ENCODE peak calls at places on chromosomes 2 and 18, in eight cellular contexts. R is amniotic epithelial cell; S is activated T-helper 1 cell treated with anti-CD3 and anti-CD28 coated beads, Interleukin-2, amount 50 U/mL, for 16 hours; N is neural crest cell; I is ELR; M is iris pigment epithelial cell; L is HTR-8/SVneo; C is Kasumi-1. F is an unnamed sample.

GRCh38 chr2:164178835-164179470 is 442.3 kb downstream of the GRB14 start:
- DNase-seq in R (peak; percentile 4), S (no peak), N (no peak), I (peak; percentile 37), M (peak; percentile 20), L (peak; percentile 2), C (no peak), F (no peak)

GRCh38 chr2:225318440-225318839 is 81.1 kb upstream of the NYAP2 start:
- DNase-seq in R (no peak), S (no peak), N (no peak), I (no peak), M (no peak), L (no peak), C (no peak), F (no peak)

GRCh38 chr2:7692657-7693161 is 775.5 kb downstream of the RNF144A start:
- DNase-seq in R (peak; percentile 97), S (no peak), N (no peak), I (peak; percentile 37), M (peak; percentile 7), L (no peak), C (no peak), F (peak; percentile 32)

GRCh38 chr18:58314284-58314683 is 270.3 kb downstream of the NEDD4L start:
- DNase-seq in R (peak; percentile 93), S (no peak), N (no peak), I (peak; percentile 96), M (peak; percentile 91), L (peak; percentile 71), C (peak; percentile 35), F (peak; percentile 86)

GRCh38 chr2:205187731-205188130 is 494.6 kb upstream of the NRP2 start:
- DNase-seq in R (peak; percentile 27), S (no peak), N (no peak), I (no peak), M (peak; percentile 3), L (no peak), C (no peak), F (no peak)

GRCh38 chr2:114294814-114295213 is 147.6 kb upstream of the DPP10 start:
- DNase-seq in R (no peak), S (no peak), N (no peak), I (no peak), M (no peak), L (no peak), C (no peak), F (no peak)

GRCh38 chr18:34809697-34810096 is 99.6 kb downstream of the DTNA start:
- DNase-seq in R (peak; percentile 65), S (no peak), N (no peak), I (peak; percentile 45), M (peak; percentile 51), L (no peak), C (no peak), F (no peak)

GRCh38 chr2:241003369-241003768 is 5.0 kb downstream of the SNED1 start:
- DNase-seq in R (no peak), S (no peak), N (no peak), I (no peak), M (no peak), L (no peak), C (no peak), F (no peak)

GRCh38 chr2:12090590-12090989 is 344.2 kb downstream of the LPIN1 start:
- DNase-seq in R (no peak), S (no peak), N (no peak), I (no peak), M (no peak), L (no peak), C (no peak), F (no peak)

GRCh38 chr2:118197011-118197695 is 108.9 kb downstream of the INSIG2 start:
- DNase-seq in R (peak; percentile 13), S (no peak), N (no peak), I (peak; percentile 32), M (peak; percentile 36), L (no peak), C (no peak), F (no peak)

GRCh38 chr2:160494243-160494642 is 636 bp upstream of the RBMS1 start:
- DNase-seq in R (no peak), S (no peak), N (no peak), I (peak; percentile 5), M (no peak), L (no peak), C (no peak), F (no peak)